ENCODE peak calls at places on chromosomes 2 and 18, in eight cellular contexts. D, Y, P, H, A, E, O and V are unnamed samples.

GRCh38 chr2:101909760-101910159 is 82.0 kb upstream of the IL1R2 start:
- DNase-seq in D (no peak), O (no peak), P (no peak), E (no peak), A (no peak), Y (no peak), H (no peak), V (no peak)

GRCh38 chr18:64380117-64380516 is 231.2 kb upstream of the LINC00305 start:
- DNase-seq in H (no peak), P (no peak), Y (no peak), O (no peak), A (no peak), D (no peak), E (no peak), V (no peak)

GRCh38 chr2:127840893-127841292 is 17.1 kb downstream of the POLR2D start:
- DNase-seq in E (no peak), H (no peak), P (no peak), O (no peak), A (no peak), Y (no peak), D (no peak), V (no peak)

GRCh38 chr2:1990724-1991123 is 246.4 kb upstream of the PXDN start:
- DNase-seq in Y (no peak), E (no peak), H (no peak), D (no peak), A (no peak), P (no peak), O (no peak), V (no peak)

GRCh38 chr2:17084882-17085281 is 419.2 kb upstream of the CYRIA start:
- DNase-seq in O (no peak), H (no peak), E (no peak), Y (no peak), P (no peak), D (no peak), A (no peak), V (no peak)

GRCh38 chr18:79819951-79820351 is 22.2 kb downstream of the KCNG2 start:
- DNase-seq in Y (no peak), E (no peak), D (no peak), O (no peak), A (no peak), H (no peak), P (no peak), V (no peak)

GRCh38 chr18:3345885-3346284 is 84.0 kb downstream of the MYL12B start:
- DNase-seq in D (no peak), A (no peak), O (no peak), H (no peak), E (no peak), Y (no peak), P (no peak), V (no peak)

GRCh38 chr18:2009957-2010697 is 561.2 kb downstream of the METTL4 start:
- DNase-seq in Y (no peak), H (no peak), E (no peak), D (no peak), P (no peak), O (no peak), A (no peak), V (no peak)

GRCh38 chr2:73292906-73293533 is 328 bp downstream of the EGR4 start:
- DNase-seq in O (no peak), A (no peak), D (no peak), E (no peak), H (no peak), Y (no peak), P (peak; percentile 48), V (no peak)

GRCh38 chr2:184835081-184835728 is 236.9 kb downstream of the ZNF804A start:
- DNase-seq in Y (no peak), P (no peak), H (no peak), D (no peak), E (no peak), A (no peak), O (no peak), V (no peak)

DNA sequence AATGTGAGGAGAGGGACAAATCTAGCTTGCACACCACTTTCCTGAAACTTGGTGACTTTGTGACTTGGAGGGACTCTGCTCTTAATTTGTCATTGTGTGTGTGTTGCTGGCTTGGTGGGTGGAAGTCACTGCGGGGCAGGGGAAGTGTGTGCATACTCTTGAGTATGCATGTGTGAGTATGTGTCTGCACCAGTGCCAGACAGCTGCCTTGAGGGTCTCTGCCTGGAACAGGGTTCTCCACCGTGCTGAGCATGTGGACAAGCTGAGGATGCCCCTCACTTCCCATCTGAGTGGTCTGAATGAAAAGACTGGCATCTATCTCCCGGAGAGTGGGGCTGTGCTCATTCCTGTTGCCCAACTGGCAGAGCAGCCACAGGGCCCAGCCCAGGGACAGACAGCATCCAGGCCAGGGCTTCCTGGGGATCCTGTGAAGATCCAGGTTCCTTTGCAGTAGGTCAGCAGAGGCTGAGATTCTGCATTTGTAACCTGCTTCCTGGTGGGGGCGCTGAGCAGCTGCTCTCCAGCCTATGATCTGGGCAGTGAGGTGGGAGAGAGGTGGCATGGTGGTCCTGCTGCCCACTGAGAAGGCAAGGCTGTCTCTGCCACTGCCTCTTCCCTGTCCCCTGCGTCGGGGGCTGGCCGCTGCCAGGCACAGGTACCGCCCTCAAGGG is 138.9 kb upstream of the HAAO start:
- DNase-seq in E (peak; percentile 88), P (no peak), A (no peak), Y (no peak), O (peak; percentile 29), H (peak; percentile 85), D (no peak), V (no peak)
- H3K4me1 ChIP-seq in E (peaks cover 15% of the 10 kb centered on the region), P (peaks cover 81% of the 10 kb centered on the region), A (no peaks in the 10 kb centered on the region), Y (peaks cover 97% of the 10 kb centered on the region), O (peaks cover 57% of the 10 kb centered on the region), H (peaks cover 8% of the 10 kb centered on the region), D (peaks cover 36% of the 10 kb centered on the region), V (peaks cover 90% of the 10 kb centered on the region)

GRCh38 chr2:96772903-96773675 is 12.4 kb downstream of the CNNM4 start:
- DNase-seq in P (no peak), A (no peak), E (no peak), D (no peak), O (no peak), Y (no peak), H (no peak), V (no peak)
- H3K27ac ChIP-seq in P (no peak overlapping the region), A (peak overlapping the region; percentile 74), E (no peak overlapping the region), D (peak overlapping the region; percentile 37), O (no peak overlapping the region), Y (no peak overlapping the region), H (no peak overlapping the region), V (no peak overlapping the region)

GRCh38 chr2:105857076-105857740 is 112.5 kb downstream of the NCK2 start:
- DNase-seq in O (no peak), E (no peak), Y (no peak), H (no peak), D (no peak), A (no peak), P (no peak), V (no peak)

GRCh38 chr2:105859694-105859951 is 114.9 kb downstream of the NCK2 start:
- DNase-seq in P (no peak), D (no peak), O (no peak), Y (no peak), E (no peak), A (no peak), H (no peak), V (no peak)

GRCh38 chr2:105861198-105861597 is 116.5 kb downstream of the NCK2 start:
- DNase-seq in O (no peak), Y (no peak), E (no peak), H (no peak), D (no peak), P (no peak), A (no peak), V (no peak)

GRCh38 chr2:105860567-105860966 is 115.9 kb downstream of the NCK2 start:
- DNase-seq in A (no peak), P (no peak), H (no peak), O (no peak), D (no peak), Y (no peak), E (no peak), V (no peak)

DNA sequence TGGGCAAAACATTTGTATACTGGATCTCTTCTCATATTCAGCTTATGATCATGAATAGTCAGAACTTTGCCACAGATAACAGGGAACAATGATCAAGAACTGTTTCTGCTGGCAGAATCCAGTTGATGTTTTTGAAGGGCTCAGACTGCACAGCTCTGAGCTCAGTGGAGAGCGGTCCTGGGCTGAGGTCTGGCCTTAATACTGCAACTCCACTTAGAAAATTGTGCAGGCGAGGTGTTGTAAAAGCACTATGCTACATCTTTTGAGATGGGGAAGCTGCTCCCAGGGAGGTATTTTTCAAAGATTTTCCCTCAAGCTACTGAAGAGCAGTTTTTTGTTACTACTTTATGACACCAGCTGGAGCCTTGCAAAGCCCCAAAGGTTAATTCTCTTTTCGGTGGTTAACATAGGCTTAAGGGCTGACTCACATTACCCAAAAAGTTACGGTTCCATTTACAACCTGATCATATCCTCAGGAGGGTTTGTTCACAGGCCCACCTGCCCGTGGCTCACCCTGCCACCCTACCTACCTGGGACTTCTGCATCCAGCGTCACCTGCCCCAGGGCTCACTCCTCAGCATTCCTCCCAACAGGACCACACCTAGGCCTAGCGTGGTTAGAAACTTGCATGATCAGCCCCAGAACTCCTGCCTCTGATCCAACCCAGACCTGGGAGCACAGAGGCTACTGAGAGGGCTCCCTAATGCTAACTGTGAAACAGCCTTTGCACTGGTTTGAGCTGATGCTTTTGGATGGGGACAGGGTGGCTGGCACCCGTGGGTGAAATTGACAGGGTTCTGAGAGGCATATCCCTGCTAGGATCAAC is 114.4 kb downstream of the NCK2 start:
- DNase-seq in H (no peak), D (no peak), A (no peak), P (no peak), O (no peak), Y (no peak), E (no peak), V (no peak)
- H3K4me1 ChIP-seq in H (peaks cover 7% of the 10 kb centered on the region), D (peaks cover 4% of the 10 kb centered on the region), A (no peaks in the 10 kb centered on the region), P (no peaks in the 10 kb centered on the region), O (no peaks in the 10 kb centered on the region), Y (peaks cover 4% of the 10 kb centered on the region), E (no peaks in the 10 kb centered on the region), V (peaks cover 9% of the 10 kb centered on the region)

GRCh38 chr2:220034356-220035121 is 407.1 kb downstream of the SLC4A3 start:
- DNase-seq in P (no peak), Y (no peak), H (no peak), O (no peak), E (no peak), D (no peak), A (no peak), V (no peak)
- H3K27ac ChIP-seq in P (peak overlapping the region; percentile 9), Y (no peak overlapping the region), H (no peak overlapping the region), O (no peak overlapping the region), E (no peak overlapping the region), D (no peak overlapping the region), A (no peak overlapping the region), V (no peak overlapping the region)

GRCh38 chr2:69766014-69766413 is 24.1 kb downstream of the ANXA4 start:
- DNase-seq in E (no peak), P (no peak), H (no peak), O (no peak), Y (no peak), D (no peak), A (no peak), V (no peak)
- H3K4me1 ChIP-seq in E (no peaks in the 10 kb centered on the region), P (peaks cover 68% of the 10 kb centered on the region), H (no peaks in the 10 kb centered on the region), O (peaks cover 61% of the 10 kb centered on the region), Y (peaks cover 91% of the 10 kb centered on the region), D (peaks cover 3% of the 10 kb centered on the region), A (peaks cover 22% of the 10 kb centered on the region), V (peaks cover 79% of the 10 kb centered on the region)